ENCODE peak calls at places on chromosomes 11 and 22, in six cellular contexts. S, U, I, N, K and A are unnamed samples. For H3K4me1, the result is how much of the 10 kb centered on the place peaks cover.

GRCh38 chr22:49517211-49517610 is 310.5 kb downstream of the BRD1 start:
- DNase-seq in S (no peak), U (no peak), I (no peak), N (peak), K (no peak), A (no peak)

GRCh38 chr11:133946541-133947297 is 10.0 kb downstream of the IGSF9B start:
- DNase-seq in S (no peak), U (no peak), I (no peak), N (peak), K (no peak), A (no peak)

GRCh38 chr11:12179019-12179418 is 68.6 kb downstream of the MICAL2 start:
- DNase-seq in S (peak), U (no peak), I (no peak), N (peak), K (no peak), A (peak)

GRCh38 chr22:45485271-45485670 is 17.4 kb upstream of the FBLN1 start:
- DNase-seq in S (no peak), U (no peak), I (no peak), N (no peak), K (no peak), A (no peak)

GRCh38 chr11:44865866-44866272 is 84.8 kb downstream of the TP53I11 start:
- DNase-seq in S (no peak), U (no peak), I (no peak), N (no peak), K (no peak), A (peak)

GRCh38 chr11:110069158-110069737 is 23.9 kb upstream of the ZC3H12C start:
- DNase-seq in S (peak), U (no peak), I (no peak), N (no peak), K (no peak), A (peak)

GRCh38 chr11:107050126-107050525 is 31.9 kb upstream of the GUCY1A2 start:
- DNase-seq in S (no peak), U (no peak), I (no peak), N (no peak), K (no peak), A (no peak)

GRCh38 chr22:43185860-43186261 is 1.1 kb downstream of the TTLL12 start:
- DNase-seq in S (peak), U (no peak), I (peak), N (peak), K (no peak), A (peak)

GRCh38 chr11:121757480-121758125 is 304.8 kb upstream of the SORL1-AS1 start:
- DNase-seq in S (no peak), U (no peak), I (no peak), N (peak), K (no peak), A (no peak)

GRCh38 chr11:124402326-124402922 is 3.6 kb upstream of the OR8B3 start:
- DNase-seq in S (peak), U (peak), I (peak), N (peak), K (peak), A (peak)

GRCh38 chr11:25214535-25215176 is 717.8 kb downstream of the LUZP2 start:
- DNase-seq in S (no peak), U (no peak), I (no peak), N (no peak), K (no peak), A (no peak)

GRCh38 chr22:24514241-24515024 is 19.3 kb downstream of the UPB1 start:
- DNase-seq in S (no peak), U (no peak), I (no peak), N (no peak), K (no peak), A (peak)

GRCh38 chr11:47324520-47324919 is 28.0 kb downstream of the MYBPC3 start:
- DNase-seq in S (no peak), U (no peak), I (no peak), N (no peak), K (no peak), A (no peak)

GRCh38 chr22:30221121-30221992 is 25.2 kb downstream of the LIF start:
- DNase-seq in S (no peak), U (peak), I (no peak), N (no peak), K (no peak), A (peak)

GRCh38 chr11:106917973-106918372 is 100.3 kb downstream of the GUCY1A2 start:
- DNase-seq in S (peak), U (no peak), I (no peak), N (peak), K (no peak), A (no peak)

GRCh38 chr11:106137061-106137460 is 59.6 kb downstream of the AASDHPPT start:
- DNase-seq in S (no peak), U (no peak), I (no peak), N (no peak), K (no peak), A (no peak)

GRCh38 chr22:27576815-27577564 is 224.6 kb downstream of the MN1 start:
- DNase-seq in S (no peak), U (no peak), I (no peak), N (no peak), K (no peak), A (no peak)

GRCh38 chr22:37267128-37267587 is 15.2 kb upstream of the CYTH4 start:
- DNase-seq in S (peak), U (peak), I (peak), N (peak), K (no peak), A (peak)

GRCh38 chr22:20624161-20624616 is 116.8 kb downstream of the MED15 start:
- DNase-seq in S (no peak), U (no peak), I (no peak), N (no peak), K (no peak), A (no peak)

GRCh38 chr11:36409152-36409713 is 100.8 kb downstream of the TRAF6 start:
- DNase-seq in S (no peak), U (no peak), I (no peak), N (peak), K (no peak), A (no peak)

GRCh38 chr11:15988693-15989231 is 367.6 kb downstream of the SOX6 start:
- DNase-seq in S (peak), U (no peak), I (no peak), N (peak), K (no peak), A (no peak)

GRCh38 chr22:20957691-20958440 is 9.2 kb upstream of the AIFM3 start:
- DNase-seq in S (peak), U (no peak), I (peak), N (peak), K (no peak), A (peak)

GRCh38 chr11:59918494-59918893 is 19.7 kb upstream of the OOSP1 start:
- DNase-seq in S (no peak), U (no peak), I (no peak), N (no peak), K (no peak), A (no peak)

DNA sequence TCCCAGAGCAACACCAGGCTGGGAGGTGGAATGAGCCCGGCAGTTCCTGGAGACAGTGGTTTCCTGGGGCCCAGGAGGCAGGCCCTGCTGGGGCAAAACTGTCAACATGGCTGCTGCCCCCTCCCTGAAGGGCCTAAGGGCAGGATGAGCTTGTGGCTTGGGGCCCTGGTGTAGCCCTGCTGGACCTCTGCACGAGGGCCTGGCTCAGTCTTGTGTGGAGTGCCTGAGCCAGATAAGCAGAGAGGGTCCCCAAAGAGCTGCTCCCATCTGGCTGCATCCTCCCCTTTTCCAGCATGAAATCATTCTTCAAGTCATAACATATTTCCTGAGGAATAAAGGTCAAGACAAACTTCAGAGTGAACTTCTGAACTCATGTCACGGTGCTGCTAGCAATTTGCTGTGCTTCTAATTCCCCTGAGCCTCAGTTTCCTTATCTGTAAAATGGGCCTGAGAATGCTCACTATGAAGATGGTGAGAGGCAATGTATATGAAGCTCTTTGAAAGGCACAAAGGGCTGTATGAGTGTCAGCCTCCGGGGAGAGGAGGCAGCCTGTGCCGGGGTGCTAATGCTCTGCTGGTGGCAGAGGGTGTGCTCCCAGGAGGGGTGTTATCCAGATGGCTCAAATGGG is 116.1 kb downstream of the GRIK4 start:
- DNase-seq in S (no peak), U (no peak), I (no peak), N (no peak), K (no peak), A (no peak)
- H3K27ac ChIP-seq in S (no peak), U (no peak), I (no peak), N (no peak), K (no peak), A (no peak)

DNA sequence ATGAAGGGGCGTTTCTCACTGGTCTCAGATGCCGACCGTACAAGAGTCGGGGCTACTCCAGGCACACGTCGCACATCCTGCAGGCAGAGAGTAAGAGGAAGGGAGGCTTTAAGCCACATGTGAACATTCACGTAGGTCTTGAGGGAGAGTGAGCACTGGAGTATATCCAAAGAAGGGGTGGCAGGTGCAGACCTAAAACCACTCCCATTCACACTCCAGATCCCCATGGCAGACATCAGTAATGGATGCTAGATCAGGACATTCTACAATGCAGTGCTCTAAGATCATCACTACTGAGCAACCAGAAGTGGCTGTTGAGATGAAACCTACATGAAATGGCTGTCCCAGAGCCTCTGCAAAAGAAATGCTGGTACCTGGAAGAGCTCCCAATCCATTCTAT is 39.0 kb downstream of the WT1 start:
- DNase-seq in S (no peak), U (no peak), I (no peak), N (no peak), K (no peak), A (no peak)
- H3K4me3 ChIP-seq in S (no peak), U (no peak), I (no peak), N (no peak), K (no peak), A (no peak)

GRCh38 chr11:34261820-34262219 is 96.0 kb downstream of the ABTB2 start:
- DNase-seq in S (no peak), U (no peak), I (no peak), N (no peak), K (no peak), A (no peak)
- H3K4me1 ChIP-seq in S (under half), U (under half), I (half or more), N (under half), K (under half), A (under half)

GRCh38 chr22:46625113-46625842 is 5.1 kb downstream of the GRAMD4 start:
- DNase-seq in S (no peak), U (no peak), I (no peak), N (no peak), K (no peak), A (no peak)
- H3K27ac ChIP-seq in S (no peak), U (no peak), I (no peak), N (no peak), K (no peak), A (no peak)

DNA sequence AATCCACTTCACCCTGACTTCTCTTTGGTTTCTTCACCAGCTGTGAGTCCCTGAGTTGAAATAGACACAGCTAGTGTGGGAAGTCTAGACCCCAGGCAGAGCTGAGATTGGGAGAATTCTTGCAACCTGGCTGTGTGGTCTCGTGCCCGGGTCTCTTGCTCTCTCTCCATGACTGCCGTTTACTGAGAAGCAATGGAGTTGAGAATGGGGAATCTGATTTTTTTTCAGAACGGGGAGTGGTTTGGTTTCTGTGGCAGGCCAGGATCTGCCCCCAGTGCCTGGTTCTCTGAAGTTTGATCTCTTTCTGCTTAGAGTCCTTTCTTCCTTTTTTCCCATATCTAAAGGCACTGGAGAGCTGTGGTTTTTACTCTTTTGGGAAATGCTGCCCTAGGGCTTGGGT is 1.5 kb downstream of the SIDT2 start:
- DNase-seq in S (no peak), U (peak), I (no peak), N (peak), K (peak), A (no peak)
- H3K4me3 ChIP-seq in S (peak), U (peak), I (no peak), N (peak), K (peak), A (peak)

GRCh38 chr22:38867124-38867455 is 4.9 kb downstream of the CBX6 start:
- DNase-seq in S (no peak), U (no peak), I (no peak), N (no peak), K (no peak), A (no peak)

GRCh38 chr22:38868286-38868721 is 3.7 kb downstream of the CBX6 start:
- DNase-seq in S (no peak), U (no peak), I (no peak), N (peak), K (no peak), A (no peak)

GRCh38 chr22:38868886-38869381 is 3.1 kb downstream of the CBX6 start:
- DNase-seq in S (peak), U (peak), I (peak), N (peak), K (peak), A (peak)

GRCh38 chr22:38866399-38867123 is 5.5 kb downstream of the CBX6 start:
- DNase-seq in S (no peak), U (no peak), I (no peak), N (peak), K (no peak), A (no peak)

GRCh38 chr22:38867496-38868285 is 4.3 kb downstream of the CBX6 start:
- DNase-seq in S (no peak), U (no peak), I (no peak), N (peak), K (no peak), A (no peak)
- H3K4me1 ChIP-seq in S (under half), U (under half), I (under half), N (under half), K (under half), A (under half)

DNA sequence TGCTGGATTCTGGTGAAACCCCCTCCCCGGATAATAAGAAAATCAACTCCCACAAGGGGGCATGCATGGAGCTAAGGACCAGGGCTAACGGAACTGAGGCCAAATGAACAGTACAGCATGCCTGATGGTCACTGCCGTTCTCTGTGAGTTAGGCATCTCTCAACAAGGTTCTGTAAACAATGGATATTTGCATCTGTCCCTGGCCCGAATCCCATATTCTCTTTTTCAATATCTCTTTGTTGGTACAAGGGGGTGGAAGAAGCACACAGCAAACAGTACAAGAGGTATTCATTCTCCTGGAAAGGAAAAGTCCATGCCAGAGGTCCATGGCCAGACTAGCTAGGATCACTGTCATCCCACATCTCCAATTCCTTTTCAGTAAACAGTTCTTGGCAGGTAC is 32.2 kb upstream of the APOA1 start:
- DNase-seq in S (no peak), U (no peak), I (no peak), N (no peak), K (no peak), A (no peak)
- H3K27ac ChIP-seq in S (no peak), U (no peak), I (no peak), N (no peak), K (no peak), A (no peak)

GRCh38 chr11:46279393-46280099 is 2.1 kb downstream of the CREB3L1 start:
- DNase-seq in S (no peak), U (no peak), I (no peak), N (no peak), K (peak), A (peak)
- H3K4me3 ChIP-seq in S (no peak), U (no peak), I (no peak), N (peak), K (no peak), A (peak)

GRCh38 chr11:120186799-120187591 is 23.8 kb upstream of the OAF start:
- DNase-seq in S (no peak), U (no peak), I (no peak), N (peak), K (no peak), A (peak)
- H3K4me1 ChIP-seq in S (under half), U (under half), I (under half), N (under half), K (under half), A (under half)

GRCh38 chr11:10414181-10414580 is 40.9 kb upstream of the AMPD3 start:
- DNase-seq in S (no peak), U (no peak), I (no peak), N (no peak), K (no peak), A (no peak)
- H3K27ac ChIP-seq in S (no peak), U (no peak), I (peak), N (no peak), K (no peak), A (no peak)